ENCODE peak calls at places on chromosome 7, in four cellular contexts. V, M, W and R are unnamed samples.

GRCh38 chr7:18471476-18472160 is 23.9 kb upstream of the HDAC9 start:
- DNase-seq in V (no peak), M (no peak), W (no peak), R (no peak)

GRCh38 chr7:131947661-131948060 is 391.2 kb upstream of the PODXL start:
- DNase-seq in V (no peak), M (no peak), W (no peak), R (no peak)

GRCh38 chr7:43856996-43857395 is 12.3 kb downstream of the MRPS24 start:
- DNase-seq in V (peak), M (no peak), W (no peak), R (no peak)

GRCh38 chr7:1940402-1940786 is 270.3 kb downstream of the ELFN1 start:
- DNase-seq in V (no peak), M (no peak), W (no peak), R (no peak)

GRCh38 chr7:75967573-75967997 is 26.8 kb downstream of the TMEM120A start:
- DNase-seq in V (peak), M (no peak), W (no peak), R (peak)

GRCh38 chr7:234712-235553 is 42.6 kb downstream of the FAM20C start:
- DNase-seq in V (peak), M (no peak), W (peak), R (no peak)

GRCh38 chr7:18117482-18117881 is 89.8 kb upstream of the PRPS1L1 start:
- DNase-seq in V (peak), M (no peak), W (no peak), R (no peak)

GRCh38 chr7:85286449-85286848 is 99.6 kb upstream of the SEMA3D start:
- DNase-seq in V (no peak), M (no peak), W (no peak), R (no peak)

GRCh38 chr7:30470163-30470770 is 8.3 kb downstream of the NOD1 start:
- DNase-seq in V (peak), M (no peak), W (no peak), R (peak)

GRCh38 chr7:103989785-103990775 is 622 bp upstream of the RELN start:
- DNase-seq in V (peak), M (no peak), W (peak), R (peak)

GRCh38 chr7:108454674-108455523 is 1.3 kb downstream of the NRCAM start:
- DNase-seq in V (no peak), M (no peak), W (no peak), R (peak)

GRCh38 chr7:102992820-102993531 is 80.2 kb downstream of the LRRC17 start:
- DNase-seq in V (peak), M (peak), W (peak), R (peak)

DNA sequence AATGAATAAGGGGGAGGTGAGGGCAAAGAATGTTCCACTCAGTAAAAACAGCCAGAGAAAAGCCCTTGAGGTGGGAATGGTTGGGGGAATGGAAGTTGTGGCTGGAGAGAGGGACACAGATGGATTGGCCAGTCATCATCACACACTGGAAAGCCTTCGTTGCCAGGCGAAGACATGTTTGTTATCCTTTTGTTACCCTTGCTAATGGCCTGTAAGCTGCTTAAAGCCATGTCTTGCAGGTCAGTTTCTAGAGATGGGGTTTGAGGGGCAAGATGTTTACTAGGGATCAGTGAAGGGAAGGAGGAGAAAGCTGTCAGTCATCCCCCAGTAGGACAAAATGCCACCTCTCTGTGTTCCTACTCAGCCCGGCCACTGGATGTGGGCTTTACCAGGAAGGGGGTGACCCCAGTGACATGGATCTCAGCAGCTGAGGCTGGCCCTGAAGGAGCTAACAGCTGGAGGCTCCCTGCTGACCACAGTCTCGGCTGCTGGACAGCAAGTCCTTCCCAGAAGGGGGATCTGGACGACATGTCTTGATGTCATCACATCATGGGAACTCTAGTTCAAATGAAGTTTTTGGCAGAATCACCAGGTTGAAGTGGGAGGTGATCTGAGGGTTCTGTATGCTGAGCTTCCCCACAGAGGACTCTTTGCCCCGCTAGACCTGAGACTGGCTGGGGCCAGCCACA is 66.2 kb downstream of the TBXAS1 start:
- DNase-seq in V (no peak), M (no peak), W (no peak), R (no peak)
- TF ChIP-seq POLR2A in V (no peak), M (no peak), W (no peak), R (no peak)

DNA sequence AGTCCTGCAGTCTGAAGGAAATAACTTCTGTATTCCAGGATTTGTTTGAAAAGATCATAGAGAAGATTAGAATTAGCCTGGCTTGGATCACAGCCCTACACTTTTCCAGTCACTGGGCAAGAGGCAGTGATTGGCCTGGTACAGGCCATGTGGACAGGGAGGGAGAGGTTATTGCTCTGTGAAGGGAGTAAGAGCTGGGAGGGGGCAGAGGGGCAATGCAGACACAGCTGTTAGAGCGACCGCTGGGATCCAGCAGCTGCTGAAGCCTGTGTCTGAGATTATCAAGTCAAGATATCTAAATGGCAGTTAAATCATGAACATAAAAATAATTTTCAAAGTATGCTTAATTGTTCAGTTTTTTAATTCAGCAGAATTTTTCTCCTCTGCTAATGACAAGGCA is 257.4 kb downstream of the SDK1 start:
- DNase-seq in V (no peak), M (no peak), W (no peak), R (peak)
- H2AFZ ChIP-seq in V (no peak), M (no peak), W (no peak), R (peak)

GRCh38 chr7:118758582-118758981 is 534.1 kb downstream of the ANKRD7 start:
- DNase-seq in V (no peak), M (no peak), W (no peak), R (no peak)

GRCh38 chr7:118753464-118753863 is 529.0 kb downstream of the ANKRD7 start:
- DNase-seq in V (no peak), M (no peak), W (no peak), R (no peak)

GRCh38 chr7:118754608-118755007 is 530.1 kb downstream of the ANKRD7 start:
- DNase-seq in V (no peak), M (no peak), W (no peak), R (no peak)

GRCh38 chr7:118755067-118755625 is 530.6 kb downstream of the ANKRD7 start:
- DNase-seq in V (no peak), M (no peak), W (no peak), R (no peak)
- H3K9ac ChIP-seq in V (no peak), M (no peak), W (no peak), R (no peak)

GRCh38 chr7:81789406-81790139 is 19.7 kb upstream of the HGF start:
- DNase-seq in V (peak), M (no peak), W (no peak), R (no peak)
- TF ChIP-seq POLR2A in V (no peak), M (no peak), W (no peak), R (no peak)